ENCODE peak calls at places on chromosome 14, in six cellular contexts. One of them, this sample, is unnamed.

GRCh38 chr14:74932401-74932901 is 9.4 kb upstream of the RPS6KL1 start:
- DNase-seq in WTC11: no peak
- DNase-seq in K562: no peak
- DNase-seq in GM23338: no peak
- DNase-seq in GM12878: no peak
- DNase-seq in HepG2: no peak
- DNase-seq in this sample: no peak

GRCh38 chr14:56857206-56857605 is 46.9 kb upstream of the OTX2 start:
- DNase-seq in WTC11: no peak
- DNase-seq in K562: no peak
- DNase-seq in GM23338: no peak
- DNase-seq in GM12878: no peak
- DNase-seq in HepG2: no peak
- DNase-seq in this sample: no peak

GRCh38 chr14:79598339-79598738 is 613.0 kb downstream of the DIO2 start:
- DNase-seq in WTC11: no peak
- DNase-seq in K562: no peak
- DNase-seq in GM23338: no peak
- DNase-seq in GM12878: no peak
- DNase-seq in HepG2: no peak
- DNase-seq in this sample: no peak

GRCh38 chr14:74502236-74503019 is 8.9 kb downstream of the ISCA2 start:
- DNase-seq in WTC11: peak
- DNase-seq in K562: peak
- DNase-seq in GM23338: peak
- DNase-seq in GM12878: no peak
- DNase-seq in HepG2: peak
- DNase-seq in this sample: no peak

GRCh38 chr14:41285193-41285748 is 321.4 kb upstream of the LRFN5 start:
- DNase-seq in WTC11: peak
- DNase-seq in K562: no peak
- DNase-seq in GM23338: peak
- DNase-seq in GM12878: no peak
- DNase-seq in HepG2: peak
- DNase-seq in this sample: peak

GRCh38 chr14:64213853-64214570 is 80.2 kb downstream of the ESR2 start:
- DNase-seq in WTC11: no peak
- DNase-seq in K562: no peak
- DNase-seq in GM23338: no peak
- DNase-seq in GM12878: no peak
- DNase-seq in HepG2: no peak
- DNase-seq in this sample: no peak

GRCh38 chr14:32017587-32017986 is 59.5 kb upstream of the ARHGAP5 start:
- DNase-seq in WTC11: no peak
- DNase-seq in K562: no peak
- DNase-seq in GM23338: no peak
- DNase-seq in GM12878: no peak
- DNase-seq in HepG2: no peak
- DNase-seq in this sample: no peak

GRCh38 chr14:62056789-62057188 is 294.6 kb downstream of the SNAPC1 start:
- DNase-seq in WTC11: no peak
- DNase-seq in K562: no peak
- DNase-seq in GM23338: no peak
- DNase-seq in GM12878: no peak
- DNase-seq in HepG2: no peak
- DNase-seq in this sample: no peak

DNA sequence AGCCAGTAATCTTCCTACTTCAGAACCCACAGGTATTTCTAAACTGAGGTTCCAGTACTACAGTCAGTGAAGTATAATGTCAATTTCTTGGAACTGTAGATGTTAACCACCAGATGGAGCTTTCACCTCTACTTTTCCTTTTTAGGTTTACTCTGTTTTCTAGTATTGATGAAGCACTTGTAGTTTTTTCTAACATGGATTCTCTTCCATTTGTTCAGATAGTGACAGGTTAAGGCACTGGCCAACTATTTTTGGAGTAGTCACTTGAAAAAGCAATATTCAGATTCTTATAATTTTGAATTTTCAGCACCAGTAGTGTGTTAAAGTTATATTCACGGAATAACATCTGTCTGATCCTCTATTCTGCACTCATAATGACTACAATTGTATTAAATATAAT is 4.6 kb upstream of the SEC23A start:
- DNase-seq in WTC11: no peak
- DNase-seq in K562: peak
- DNase-seq in GM23338: peak
- DNase-seq in GM12878: no peak
- DNase-seq in HepG2: peak
- DNase-seq in this sample: no peak
- TF ChIP-seq CREB1 in WTC11: no peak
- TF ChIP-seq CREB1 in K562: no peak
- TF ChIP-seq CREB1 in GM23338: no peak
- TF ChIP-seq CREB1 in GM12878: no peak
- TF ChIP-seq CREB1 in HepG2: no peak
- TF ChIP-seq CREB1 in this sample: no peak

GRCh38 chr14:92470215-92470614 is 43.4 kb upstream of the RIN3 start:
- DNase-seq in WTC11: no peak
- DNase-seq in K562: no peak
- DNase-seq in GM23338: peak
- DNase-seq in GM12878: no peak
- DNase-seq in HepG2: no peak
- DNase-seq in this sample: no peak
- TF ChIP-seq CREB1 in WTC11: no peak
- TF ChIP-seq CREB1 in K562: no peak
- TF ChIP-seq CREB1 in GM23338: no peak
- TF ChIP-seq CREB1 in GM12878: no peak
- TF ChIP-seq CREB1 in HepG2: no peak
- TF ChIP-seq CREB1 in this sample: no peak

DNA sequence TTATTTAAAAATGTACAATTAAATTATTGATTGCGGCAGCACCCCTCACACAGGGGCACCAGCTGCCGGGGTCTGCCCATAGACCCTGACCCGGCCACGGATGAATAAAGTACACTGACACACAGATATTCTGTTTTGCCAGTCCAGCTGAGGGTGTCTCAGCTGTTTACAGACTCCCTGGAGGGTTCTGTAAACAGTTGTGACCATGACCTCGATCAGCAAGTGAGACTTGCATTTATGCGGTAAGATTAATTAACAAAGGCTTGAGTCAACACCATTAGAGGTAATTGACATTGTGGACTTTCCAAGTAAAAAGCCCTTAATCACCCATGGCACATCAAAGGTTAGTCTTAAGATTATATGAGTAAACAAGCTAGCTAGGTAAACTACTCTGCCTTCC is 94.3 kb downstream of the FUT8 start:
- DNase-seq in WTC11: no peak
- DNase-seq in K562: no peak
- DNase-seq in GM23338: peak
- DNase-seq in GM12878: no peak
- DNase-seq in HepG2: peak
- DNase-seq in this sample: peak
- TF ChIP-seq CREB1 in WTC11: no peak
- TF ChIP-seq CREB1 in K562: no peak
- TF ChIP-seq CREB1 in GM23338: no peak
- TF ChIP-seq CREB1 in GM12878: no peak
- TF ChIP-seq CREB1 in HepG2: no peak
- TF ChIP-seq CREB1 in this sample: no peak

GRCh38 chr14:68391292-68392014 is 401.4 kb downstream of the ZFP36L1 start:
- DNase-seq in WTC11: no peak
- DNase-seq in K562: no peak
- DNase-seq in GM23338: no peak
- DNase-seq in GM12878: no peak
- DNase-seq in HepG2: no peak
- DNase-seq in this sample: no peak
- TF ChIP-seq CREB1 in WTC11: no peak
- TF ChIP-seq CREB1 in K562: no peak
- TF ChIP-seq CREB1 in GM23338: no peak
- TF ChIP-seq CREB1 in GM12878: no peak
- TF ChIP-seq CREB1 in HepG2: no peak
- TF ChIP-seq CREB1 in this sample: no peak

DNA sequence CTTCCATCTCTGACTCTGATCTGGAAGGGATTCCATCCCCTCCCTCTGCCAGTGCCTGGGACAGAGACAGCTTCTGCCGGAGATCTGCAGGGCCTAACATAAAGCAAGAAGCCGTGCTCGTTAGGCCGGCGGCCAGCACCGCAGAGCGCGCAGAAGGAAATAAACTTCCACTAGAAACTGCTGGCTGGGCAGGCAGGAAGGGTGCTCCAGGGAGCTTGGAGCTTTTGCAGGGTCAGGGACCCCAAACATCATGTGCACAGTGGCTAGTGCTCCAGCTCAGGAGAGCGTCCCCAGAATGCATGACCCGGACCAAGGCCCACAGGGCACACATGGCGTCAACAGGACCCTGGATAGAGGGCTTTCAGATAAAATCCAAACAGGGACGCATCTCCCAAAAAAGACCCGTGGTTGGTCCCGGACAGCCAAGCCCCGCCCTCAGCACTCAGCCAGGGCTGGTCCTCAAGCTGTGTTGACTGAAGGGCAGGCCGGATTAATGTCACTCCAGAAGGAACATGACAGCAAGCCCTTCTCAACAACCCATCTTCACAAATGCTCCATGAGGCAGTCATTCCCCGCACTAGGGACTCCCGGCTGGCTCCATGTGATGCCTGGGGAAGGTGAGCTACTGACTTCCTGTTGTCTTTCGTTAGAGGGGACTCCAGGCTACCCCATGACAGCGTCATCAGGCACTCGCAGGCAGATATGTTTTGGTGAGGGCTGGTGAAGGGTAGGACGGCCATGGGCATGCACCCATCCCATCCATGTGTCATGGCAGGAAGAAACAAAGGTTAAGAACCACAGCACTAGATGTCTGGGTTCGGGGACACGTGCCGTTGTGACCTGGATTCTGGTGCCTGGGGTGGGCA is 121.5 kb downstream of the CALM1 start:
- DNase-seq in WTC11: no peak
- DNase-seq in K562: no peak
- DNase-seq in GM23338: no peak
- DNase-seq in GM12878: no peak
- DNase-seq in HepG2: no peak
- DNase-seq in this sample: no peak
- TF ChIP-seq CREB1 in WTC11: no peak
- TF ChIP-seq CREB1 in K562: no peak
- TF ChIP-seq CREB1 in GM23338: no peak
- TF ChIP-seq CREB1 in GM12878: no peak
- TF ChIP-seq CREB1 in HepG2: no peak
- TF ChIP-seq CREB1 in this sample: no peak

GRCh38 chr14:60210703-60211102 is 38.3 kb upstream of the PPM1A start:
- DNase-seq in WTC11: no peak
- DNase-seq in K562: no peak
- DNase-seq in GM23338: no peak
- DNase-seq in GM12878: no peak
- DNase-seq in HepG2: no peak
- DNase-seq in this sample: no peak

GRCh38 chr14:60214415-60215126 is 34.5 kb upstream of the PPM1A start:
- DNase-seq in WTC11: no peak
- DNase-seq in K562: no peak
- DNase-seq in GM23338: no peak
- DNase-seq in GM12878: no peak
- DNase-seq in HepG2: no peak
- DNase-seq in this sample: no peak

GRCh38 chr14:60215127-60215444 is 33.9 kb upstream of the PPM1A start:
- DNase-seq in WTC11: no peak
- DNase-seq in K562: no peak
- DNase-seq in GM23338: no peak
- DNase-seq in GM12878: no peak
- DNase-seq in HepG2: no peak
- DNase-seq in this sample: no peak

GRCh38 chr14:60214003-60214402 is 35.0 kb upstream of the PPM1A start:
- DNase-seq in WTC11: no peak
- DNase-seq in K562: no peak
- DNase-seq in GM23338: no peak
- DNase-seq in GM12878: no peak
- DNase-seq in HepG2: no peak
- DNase-seq in this sample: no peak

DNA sequence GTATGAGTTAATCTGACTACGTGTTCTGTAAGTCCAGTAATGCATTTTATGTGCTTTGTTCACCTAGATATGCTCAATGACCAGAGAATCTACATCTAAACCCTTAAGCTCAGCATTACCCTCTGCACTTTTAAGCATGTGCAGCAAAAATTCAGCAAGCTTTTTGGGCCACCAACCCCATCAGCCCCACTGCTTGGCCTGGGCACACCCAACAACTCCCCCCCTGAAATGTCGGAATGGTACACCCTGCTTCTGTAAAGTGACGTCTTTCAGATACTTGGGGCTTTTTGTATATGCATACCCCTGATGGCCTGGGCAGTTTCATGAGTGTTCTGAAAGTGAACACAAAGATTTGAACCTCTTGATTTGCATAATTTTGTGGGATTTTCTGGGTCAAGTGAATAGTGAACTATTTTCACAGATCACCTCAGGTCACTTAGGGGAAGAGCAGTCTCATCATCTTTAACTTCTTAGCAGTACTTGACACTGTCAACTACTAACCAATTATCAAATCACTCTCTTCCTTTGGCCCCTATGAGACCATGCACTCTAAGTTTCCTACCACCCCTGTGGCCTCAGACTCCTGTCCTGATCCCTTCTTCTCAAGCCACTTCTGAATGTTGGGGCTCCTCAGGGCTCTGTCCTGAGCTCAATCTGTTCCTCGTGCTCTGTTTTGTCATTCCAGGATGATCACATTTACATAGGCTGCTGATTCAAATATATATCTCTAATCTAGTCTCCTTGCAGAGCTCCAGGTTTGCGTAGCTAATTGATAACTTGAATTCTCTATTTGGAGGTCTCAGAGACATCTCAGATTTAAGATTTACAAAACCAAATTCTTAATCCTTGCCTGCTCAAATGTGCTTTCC is 36.3 kb upstream of the PPM1A start:
- DNase-seq in WTC11: no peak
- DNase-seq in K562: no peak
- DNase-seq in GM23338: no peak
- DNase-seq in GM12878: peak
- DNase-seq in HepG2: no peak
- DNase-seq in this sample: no peak
- TF ChIP-seq CREB1 in WTC11: no peak
- TF ChIP-seq CREB1 in K562: no peak
- TF ChIP-seq CREB1 in GM23338: no peak
- TF ChIP-seq CREB1 in GM12878: peak
- TF ChIP-seq CREB1 in HepG2: no peak
- TF ChIP-seq CREB1 in this sample: no peak